ENCODE peak calls at places on chromosomes 2 and 18, in four cellular contexts. T is posterior cingulate gyrus, U is H4, Z is amygdala. H is an unnamed sample.

GRCh38 chr2:162074937-162075688 is 1.1 kb upstream of the DPP4 start:
- DNase-seq in T (no peak), U (no peak), Z (no peak), H (no peak)

GRCh38 chr18:45588831-45589558 is 26.3 kb upstream of the SLC14A2 start:
- DNase-seq in T (no peak), U (peak), Z (no peak), H (no peak)

GRCh38 chr2:171154348-171154747 is 6.3 kb downstream of the TLK1 start:
- DNase-seq in T (no peak), U (no peak), Z (no peak), H (no peak)

GRCh38 chr2:108451976-108452375 is 3.0 kb downstream of the GCC2 start:
- DNase-seq in T (no peak), U (no peak), Z (no peak), H (no peak)

GRCh38 chr2:172726172-172726735 is 9.4 kb upstream of the RAPGEF4 start:
- DNase-seq in T (no peak), U (peak), Z (no peak), H (no peak)

GRCh38 chr2:237623428-237624403 is 3.7 kb upstream of the LRRFIP1 start:
- DNase-seq in T (no peak), U (no peak), Z (no peak), H (no peak)

GRCh38 chr2:113762377-113763118 is 6.1 kb upstream of the SLC35F5 start:
- DNase-seq in T (no peak), U (no peak), Z (no peak), H (no peak)

GRCh38 chr2:111692311-111692710 is 191.7 kb downstream of the ANAPC1 start:
- DNase-seq in T (no peak), U (no peak), Z (no peak), H (no peak)

GRCh38 chr2:121664086-121664485 is 14.8 kb upstream of the CLASP1 start:
- DNase-seq in T (no peak), U (no peak), Z (no peak), H (no peak)

GRCh38 chr2:219125225-219125885 is 35.3 kb downstream of the NHEJ1 start:
- DNase-seq in T (no peak), U (peak), Z (no peak), H (peak)

GRCh38 chr2:28546242-28546641 is 50.4 kb downstream of the PLB1 start:
- DNase-seq in T (no peak), U (no peak), Z (no peak), H (no peak)

GRCh38 chr2:187294043-187294442 is 154.0 kb downstream of the CALCRL start:
- DNase-seq in T (no peak), U (no peak), Z (no peak), H (no peak)

GRCh38 chr18:32366586-32367538 is 103.8 kb downstream of the GAREM1 start:
- DNase-seq in T (no peak), U (peak), Z (no peak), H (no peak)

GRCh38 chr2:10935953-10936942 is 24.5 kb downstream of the KCNF1 start:
- DNase-seq in T (no peak), U (peak), Z (no peak), H (no peak)

GRCh38 chr2:230898661-230899091 is 26.4 kb downstream of the GPR55 start:
- DNase-seq in T (peak), U (no peak), Z (no peak), H (no peak)

GRCh38 chr2:155377178-155377780 is 678.8 kb downstream of the KCNJ3 start:
- DNase-seq in T (no peak), U (peak), Z (no peak), H (no peak)

GRCh38 chr2:44104855-44105271 is 63.8 kb upstream of the PPM1B start:
- DNase-seq in T (no peak), U (no peak), Z (no peak), H (no peak)

GRCh38 chr2:223944166-223944703 is 900 bp downstream of the WDFY1 start:
- DNase-seq in T (peak), U (no peak), Z (no peak), H (peak)

GRCh38 chr2:47221956-47222355 is 66.8 kb upstream of the STPG4 start:
- DNase-seq in T (peak), U (peak), Z (no peak), H (no peak)

GRCh38 chr18:13433685-13434084 is 215.1 kb downstream of the LDLRAD4 start:
- DNase-seq in T (no peak), U (no peak), Z (no peak), H (no peak)

GRCh38 chr2:42036413-42036812 is 11.4 kb upstream of the PKDCC start:
- DNase-seq in T (no peak), U (no peak), Z (no peak), H (no peak)

GRCh38 chr2:196500686-196501431 is 138.7 kb upstream of the CCDC150 start:
- DNase-seq in T (no peak), U (no peak), Z (no peak), H (no peak)

GRCh38 chr2:38187416-38188127 is 111.6 kb upstream of the CYP1B1 start:
- DNase-seq in T (no peak), U (peak), Z (no peak), H (peak)

GRCh38 chr2:159202568-159203071 is 83.9 kb downstream of the WDSUB1 start:
- DNase-seq in T (peak), U (peak), Z (no peak), H (peak)

GRCh38 chr2:126876631-126877030 is 22.1 kb upstream of the TEX51 start:
- DNase-seq in T (no peak), U (no peak), Z (no peak), H (no peak)

GRCh38 chr2:1698188-1698945 is 45.9 kb downstream of the PXDN start:
- DNase-seq in T (peak), U (no peak), Z (no peak), H (peak)

GRCh38 chr2:23521060-23521459 is 136.1 kb downstream of the KLHL29 start:
- DNase-seq in T (no peak), U (no peak), Z (no peak), H (no peak)

GRCh38 chr2:155895016-155895415 is 437.5 kb downstream of the NR4A2 start:
- DNase-seq in T (no peak), U (no peak), Z (no peak), H (no peak)

GRCh38 chr2:112640800-112641675 is 4.7 kb upstream of the SLC20A1 start:
- DNase-seq in T (no peak), U (peak), Z (no peak), H (no peak)

GRCh38 chr2:85954192-85954900 is 65.6 kb upstream of the ST3GAL5 start:
- DNase-seq in T (no peak), U (no peak), Z (no peak), H (peak)

GRCh38 chr2:172889767-172890430 is 154.3 kb downstream of the RAPGEF4 start:
- DNase-seq in T (no peak), U (no peak), Z (no peak), H (no peak)

GRCh38 chr2:161030260-161031063 is 129.8 kb upstream of the TANK start:
- DNase-seq in T (no peak), U (peak), Z (no peak), H (no peak)

GRCh38 chr2:10165282-10165681 is 42.7 kb downstream of the RRM2 start:
- DNase-seq in T (no peak), U (no peak), Z (no peak), H (no peak)

GRCh38 chr2:74745766-74746165 is 88.2 kb upstream of the HK2 start:
- DNase-seq in T (no peak), U (no peak), Z (no peak), H (no peak)

GRCh38 chr2:101617786-101618185 is 79.7 kb upstream of the MAP4K4 start:
- DNase-seq in T (no peak), U (no peak), Z (no peak), H (no peak)

GRCh38 chr2:34337735-34338134 is 738.6 kb upstream of the FAM98A start:
- DNase-seq in T (no peak), U (no peak), Z (no peak), H (no peak)

GRCh38 chr2:38532366-38532765 is 70.4 kb downstream of the HNRNPLL start:
- DNase-seq in T (no peak), U (no peak), Z (no peak), H (no peak)

GRCh38 chr2:239929504-239929903 is 95.6 kb downstream of the NDUFA10 start:
- DNase-seq in T (peak), U (no peak), Z (no peak), H (no peak)

GRCh38 chr2:12173271-12173942 is 427.0 kb downstream of the LPIN1 start:
- DNase-seq in T (no peak), U (no peak), Z (no peak), H (no peak)